ENCODE peak calls at places on chromosome 6, in seven cellular contexts. P, R, W, D, J, H and K are unnamed samples.

GRCh38 chr6:501891-502601 is 110.5 kb downstream of the IRF4 start:
- DNase-seq in P (peak; percentile 56), R (no peak), W (peak; percentile 7), D (no peak), J (no peak), H (peak; percentile 25), K (no peak)

GRCh38 chr6:57257911-57258541 is 35.9 kb upstream of the RAB23 start:
- DNase-seq in P (no peak), R (no peak), W (no peak), D (peak; percentile 85), J (no peak), H (no peak), K (no peak)

GRCh38 chr6:89347825-89348224 is 4.7 kb downstream of the UBE2J1 start:
- DNase-seq in P (no peak), R (no peak), W (no peak), D (no peak), J (no peak), H (no peak), K (peak; percentile 9)

GRCh38 chr6:2257358-2257757 is 12.0 kb upstream of the GMDS start:
- DNase-seq in P (no peak), R (no peak), W (no peak), D (no peak), J (no peak), H (no peak), K (no peak)

GRCh38 chr6:71289039-71289801 is 609 bp downstream of the OGFRL1 start:
- DNase-seq in P (peak; percentile 36), R (no peak), W (no peak), D (no peak), J (no peak), H (no peak), K (no peak)

GRCh38 chr6:119653329-119653728 is 303.8 kb upstream of the MAN1A1 start:
- DNase-seq in P (no peak), R (no peak), W (no peak), D (no peak), J (no peak), H (no peak), K (no peak)

GRCh38 chr6:36839819-36840379 is 655 bp upstream of the CPNE5 start:
- DNase-seq in P (no peak), R (no peak), W (peak; percentile 20), D (no peak), J (no peak), H (peak; percentile 34), K (no peak)

GRCh38 chr6:149060300-149060984 is 257.1 kb upstream of the TAB2 start:
- DNase-seq in P (peak; percentile 31), R (peak; percentile 65), W (peak; percentile 30), D (no peak), J (no peak), H (peak; percentile 43), K (no peak)

GRCh38 chr6:101077344-101077743 is 196.2 kb upstream of the ASCC3 start:
- DNase-seq in P (no peak), R (no peak), W (no peak), D (no peak), J (no peak), H (no peak), K (no peak)

GRCh38 chr6:42197574-42198362 is 3.0 kb upstream of the GUCA1B start:
- DNase-seq in P (peak; percentile 42), R (peak; percentile 36), W (no peak), D (peak; percentile 66), J (no peak), H (no peak), K (peak; percentile 34)